ENCODE peak calls at places on chromosomes 11 and 22, in four cellular contexts. One of them, this sample, is unnamed.

GRCh38 chr22:38699143-38699542 is 1.6 kb downstream of the JOSD1 start:
- DNase-seq in H1: no peak
- DNase-seq in H9: no peak
- DNase-seq in mesendoderm: no peak
- DNase-seq in this sample: no peak

GRCh38 chr11:103924166-103925013 is 112.0 kb upstream of the DDI1 start:
- DNase-seq in H1: no peak
- DNase-seq in H9: no peak
- DNase-seq in mesendoderm: no peak
- DNase-seq in this sample: no peak

GRCh38 chr22:42752912-42753311 is 32.2 kb upstream of the A4GALT start:
- DNase-seq in H1: no peak
- DNase-seq in H9: no peak
- DNase-seq in mesendoderm: no peak
- DNase-seq in this sample: no peak

GRCh38 chr11:76769645-76770586 is 13.2 kb upstream of the TSKU start:
- DNase-seq in H1: no peak
- DNase-seq in H9: no peak
- DNase-seq in mesendoderm: peak; percentile 89
- DNase-seq in this sample: no peak

GRCh38 chr11:92969293-92969633 is 188 bp upstream of the MTNR1B start:
- DNase-seq in H1: peak; percentile 60
- DNase-seq in H9: no peak
- DNase-seq in mesendoderm: no peak
- DNase-seq in this sample: no peak

GRCh38 chr22:17083811-17084540 is 824 bp upstream of the IL17RA start:
- DNase-seq in H1: no peak
- DNase-seq in H9: no peak
- DNase-seq in mesendoderm: no peak
- DNase-seq in this sample: no peak

GRCh38 chr22:39388261-39389011 is 11.1 kb upstream of the TAB1 start:
- DNase-seq in H1: peak; percentile 94
- DNase-seq in H9: peak; percentile 98
- DNase-seq in mesendoderm: peak; percentile 97
- DNase-seq in this sample: peak; percentile 78

GRCh38 chr11:10485646-10486045 is 30.6 kb downstream of the AMPD3 start:
- DNase-seq in H1: no peak
- DNase-seq in H9: no peak
- DNase-seq in mesendoderm: no peak
- DNase-seq in this sample: no peak

GRCh38 chr11:57294225-57295131 is 30.3 kb downstream of the TNKS1BP1 start:
- DNase-seq in H1: no peak
- DNase-seq in H9: no peak
- DNase-seq in mesendoderm: no peak
- DNase-seq in this sample: no peak

GRCh38 chr11:62611705-62612365 is 740 bp downstream of the EML3 start:
- DNase-seq in H1: peak; percentile 56
- DNase-seq in H9: peak; percentile 60
- DNase-seq in mesendoderm: peak; percentile 59
- DNase-seq in this sample: peak; percentile 17

GRCh38 chr11:103601230-103601846 is 435.1 kb upstream of the DDI1 start:
- DNase-seq in H1: peak; percentile 59
- DNase-seq in H9: peak; percentile 48
- DNase-seq in mesendoderm: peak; percentile 85
- DNase-seq in this sample: peak; percentile 29

GRCh38 chr22:39097098-39098020 is at the start of gene APOBEC3H:
- DNase-seq in H1: no peak
- DNase-seq in H9: no peak
- DNase-seq in mesendoderm: no peak
- DNase-seq in this sample: no peak

GRCh38 chr22:29266564-29267461 is 968 bp downstream of the RHBDD3 start:
- DNase-seq in H1: no peak
- DNase-seq in H9: no peak
- DNase-seq in mesendoderm: peak; percentile 72
- DNase-seq in this sample: no peak

GRCh38 chr22:20422965-20423635 is 14.5 kb downstream of the SCARF2 start:
- DNase-seq in H1: no peak
- DNase-seq in H9: no peak
- DNase-seq in mesendoderm: no peak
- DNase-seq in this sample: no peak

GRCh38 chr11:64366751-64367150 is 7.8 kb downstream of the RPS6KA4 start:
- DNase-seq in H1: no peak
- DNase-seq in H9: no peak
- DNase-seq in mesendoderm: no peak
- DNase-seq in this sample: peak; percentile 88

GRCh38 chr11:1520987-1521349 is 34.4 kb upstream of the MOB2 start:
- DNase-seq in H1: no peak
- DNase-seq in H9: no peak
- DNase-seq in mesendoderm: no peak
- DNase-seq in this sample: no peak

GRCh38 chr11:57310630-57311086 is 14.1 kb downstream of the TNKS1BP1 start:
- DNase-seq in H1: no peak
- DNase-seq in H9: no peak
- DNase-seq in mesendoderm: no peak
- DNase-seq in this sample: no peak

GRCh38 chr11:130827697-130828377 is 88.4 kb downstream of the SNX19 start:
- DNase-seq in H1: peak; percentile 69
- DNase-seq in H9: peak; percentile 93
- DNase-seq in mesendoderm: peak; percentile 96
- DNase-seq in this sample: peak; percentile 33
- H4K8ac ChIP-seq in H1: no peak overlapping the region
- H4K8ac ChIP-seq in H9: no peak overlapping the region
- H4K8ac ChIP-seq in mesendoderm: no peak overlapping the region
- H4K8ac ChIP-seq in this sample: no peak overlapping the region

DNA sequence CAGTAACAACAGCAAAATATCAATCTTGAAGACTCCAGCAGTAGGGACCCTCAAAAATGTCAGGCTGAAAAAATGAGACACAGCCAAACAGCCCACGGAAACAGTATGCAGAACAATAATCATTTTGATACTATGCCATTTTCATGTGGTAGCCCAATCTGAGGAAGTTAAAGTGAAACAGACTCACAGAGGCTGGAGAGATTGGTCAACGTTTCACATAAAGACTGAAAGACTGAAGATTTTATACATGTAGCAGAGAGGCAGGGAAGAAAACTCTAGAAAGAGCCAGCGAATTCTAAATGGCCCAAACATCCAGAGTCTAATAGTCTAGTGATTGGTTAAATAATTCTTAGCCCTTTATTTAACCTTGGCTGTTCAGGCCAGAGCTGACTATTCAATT is 49.4 kb downstream of the MAML2 start:
- DNase-seq in H1: no peak
- DNase-seq in H9: no peak
- DNase-seq in mesendoderm: no peak
- DNase-seq in this sample: no peak
- H3K79me2 ChIP-seq in H1: no peaks in the 10 kb centered on the region
- H3K79me2 ChIP-seq in H9: no peaks in the 10 kb centered on the region
- H3K79me2 ChIP-seq in mesendoderm: no peaks in the 10 kb centered on the region
- H3K79me2 ChIP-seq in this sample: no peaks in the 10 kb centered on the region

GRCh38 chr11:35059040-35059439 is 79.9 kb upstream of the CD44 start:
- DNase-seq in H1: no peak
- DNase-seq in H9: no peak
- DNase-seq in mesendoderm: no peak
- DNase-seq in this sample: no peak

GRCh38 chr11:35056391-35057093 is 82.4 kb upstream of the CD44 start:
- DNase-seq in H1: no peak
- DNase-seq in H9: no peak
- DNase-seq in mesendoderm: no peak
- DNase-seq in this sample: no peak

GRCh38 chr11:35063453-35063852 is 75.5 kb upstream of the CD44 start:
- DNase-seq in H1: no peak
- DNase-seq in H9: no peak
- DNase-seq in mesendoderm: no peak
- DNase-seq in this sample: no peak

GRCh38 chr11:35061516-35062440 is 77.2 kb upstream of the CD44 start:
- DNase-seq in H1: no peak
- DNase-seq in H9: no peak
- DNase-seq in mesendoderm: no peak
- DNase-seq in this sample: no peak

DNA sequence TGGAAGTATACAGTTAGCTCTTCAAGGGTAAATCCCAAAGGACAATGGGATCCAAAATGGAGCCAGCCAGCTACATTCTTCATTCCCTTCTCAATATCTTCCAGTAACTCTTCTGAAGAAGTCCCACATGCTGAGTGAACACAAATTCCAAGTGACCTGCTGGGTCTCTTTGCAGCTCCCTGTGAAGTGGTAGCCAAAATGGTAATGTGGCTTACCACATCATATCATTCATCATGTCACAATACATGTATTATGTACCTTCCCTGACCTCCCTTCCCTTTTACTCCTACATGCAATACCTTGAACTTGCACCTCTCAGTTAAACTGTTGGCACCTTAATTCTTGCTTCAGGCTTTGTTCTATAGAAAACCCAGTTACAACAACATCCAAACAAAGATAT is 80.7 kb upstream of the CD44 start:
- DNase-seq in H1: no peak
- DNase-seq in H9: no peak
- DNase-seq in mesendoderm: peak; percentile 26
- DNase-seq in this sample: no peak
- H3K4me1 ChIP-seq in H1: no peaks in the 10 kb centered on the region
- H3K4me1 ChIP-seq in H9: no peaks in the 10 kb centered on the region
- H3K4me1 ChIP-seq in mesendoderm: no peaks in the 10 kb centered on the region
- H3K4me1 ChIP-seq in this sample: no peaks in the 10 kb centered on the region

GRCh38 chr11:121810291-121810690 is 305.7 kb downstream of the BLID start:
- DNase-seq in H1: no peak
- DNase-seq in H9: no peak
- DNase-seq in mesendoderm: no peak
- DNase-seq in this sample: no peak
- H4K8ac ChIP-seq in H1: no peak overlapping the region
- H4K8ac ChIP-seq in H9: no peak overlapping the region
- H4K8ac ChIP-seq in mesendoderm: no peak overlapping the region
- H4K8ac ChIP-seq in this sample: no peak overlapping the region

GRCh38 chr11:58561394-58562102 is 14.1 kb downstream of the LPXN start:
- DNase-seq in H1: no peak
- DNase-seq in H9: no peak
- DNase-seq in mesendoderm: no peak
- DNase-seq in this sample: no peak
- H3K79me2 ChIP-seq in H1: no peaks in the 10 kb centered on the region
- H3K79me2 ChIP-seq in H9: no peaks in the 10 kb centered on the region
- H3K79me2 ChIP-seq in mesendoderm: no peaks in the 10 kb centered on the region
- H3K79me2 ChIP-seq in this sample: no peaks in the 10 kb centered on the region

GRCh38 chr11:16959528-16960100 is 54.6 kb downstream of the PLEKHA7 start:
- DNase-seq in H1: no peak
- DNase-seq in H9: no peak
- DNase-seq in mesendoderm: peak; percentile 77
- DNase-seq in this sample: no peak
- H3K4me1 ChIP-seq in H1: peaks cover 9% of the 10 kb centered on the region
- H3K4me1 ChIP-seq in H9: peaks cover 4% of the 10 kb centered on the region
- H3K4me1 ChIP-seq in mesendoderm: peaks cover 25% of the 10 kb centered on the region
- H3K4me1 ChIP-seq in this sample: peaks cover 18% of the 10 kb centered on the region

DNA sequence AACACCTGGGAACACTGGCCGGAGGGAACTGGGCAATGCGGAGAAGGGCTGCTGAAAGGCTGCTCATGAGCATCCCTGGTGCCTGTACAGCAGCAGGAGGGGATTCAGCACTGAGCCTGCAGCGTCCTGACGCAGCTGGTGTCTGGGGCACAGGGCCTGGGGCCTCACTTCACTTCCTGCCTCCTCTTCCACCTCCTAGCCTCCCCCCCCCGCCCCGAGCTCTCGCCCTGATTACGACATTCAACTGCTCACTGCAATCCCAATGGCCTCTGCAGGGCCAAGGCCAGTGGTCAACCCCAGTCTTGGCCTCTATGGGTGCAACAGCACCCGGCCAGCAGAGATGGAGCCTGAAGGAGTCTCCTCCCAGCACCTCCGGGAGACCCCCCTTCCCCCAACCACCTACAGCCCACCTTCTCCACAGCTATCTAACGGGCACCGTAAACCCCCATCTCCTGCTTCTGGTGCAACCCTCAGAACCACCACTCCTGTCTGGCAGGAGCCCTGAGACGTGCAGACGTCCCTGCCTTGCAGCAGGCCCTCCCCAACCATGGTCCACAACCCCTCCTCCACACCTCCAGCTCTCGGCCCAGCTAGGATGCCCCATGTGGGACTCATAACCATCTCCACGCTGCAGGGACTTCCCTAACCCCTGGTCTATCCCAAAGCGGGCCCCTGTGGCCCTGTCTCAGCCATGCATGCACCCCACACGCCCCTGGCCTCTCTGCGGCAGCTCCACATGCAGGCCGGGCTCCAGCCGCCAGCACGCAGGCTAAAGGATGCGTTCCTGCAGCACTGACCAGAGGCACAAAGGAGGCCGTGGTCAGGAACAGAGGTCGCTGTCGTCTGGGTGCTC is 38.2 kb downstream of the BRD1 start:
- DNase-seq in H1: no peak
- DNase-seq in H9: no peak
- DNase-seq in mesendoderm: peak; percentile 12
- DNase-seq in this sample: no peak
- H4K8ac ChIP-seq in H1: no peak overlapping the region
- H4K8ac ChIP-seq in H9: no peak overlapping the region
- H4K8ac ChIP-seq in mesendoderm: no peak overlapping the region
- H4K8ac ChIP-seq in this sample: no peak overlapping the region

DNA sequence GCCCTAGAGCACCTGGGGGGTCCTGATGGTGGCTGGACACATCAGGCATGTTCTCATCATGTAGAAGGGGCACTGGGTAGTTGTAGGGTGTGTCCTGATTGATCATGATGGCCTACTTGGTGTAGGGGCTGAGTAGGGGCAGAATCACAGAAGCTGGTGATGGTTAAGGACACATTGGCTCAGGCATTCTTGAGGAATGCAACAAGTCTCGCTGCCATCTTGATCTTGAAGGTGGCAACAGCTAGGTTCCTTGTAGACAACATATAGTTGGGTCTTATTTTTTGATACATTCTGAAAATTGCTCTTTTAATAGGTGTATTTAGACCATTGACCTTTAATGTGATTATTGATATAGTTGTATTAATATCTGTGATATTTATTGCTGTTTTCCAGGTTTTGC is 28.1 kb downstream of the PPP6R3 start:
- DNase-seq in H1: no peak
- DNase-seq in H9: no peak
- DNase-seq in mesendoderm: no peak
- DNase-seq in this sample: no peak
- H3K79me2 ChIP-seq in H1: peaks cover 99% of the 10 kb centered on the region
- H3K79me2 ChIP-seq in H9: peaks cover 62% of the 10 kb centered on the region
- H3K79me2 ChIP-seq in mesendoderm: peaks cover 83% of the 10 kb centered on the region
- H3K79me2 ChIP-seq in this sample: peaks cover 22% of the 10 kb centered on the region

DNA sequence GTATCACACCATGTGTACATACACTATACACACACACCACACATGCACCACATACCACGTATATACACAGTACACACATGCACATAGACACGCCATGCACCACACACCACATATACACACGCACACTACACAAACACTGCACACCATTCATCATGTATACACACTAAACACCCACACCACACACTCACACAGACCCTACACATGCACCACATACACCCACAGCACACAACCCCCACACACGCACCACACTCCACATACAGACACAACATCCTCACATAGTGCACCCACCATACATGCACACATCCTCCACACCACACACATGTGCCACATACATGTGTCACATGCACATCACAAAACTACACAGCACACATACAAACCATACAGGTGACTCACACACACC is 397.1 kb downstream of the TBC1D22A start:
- DNase-seq in H1: no peak
- DNase-seq in H9: no peak
- DNase-seq in mesendoderm: no peak
- DNase-seq in this sample: no peak
- H3K4me1 ChIP-seq in H1: no peaks in the 10 kb centered on the region
- H3K4me1 ChIP-seq in H9: no peaks in the 10 kb centered on the region
- H3K4me1 ChIP-seq in mesendoderm: no peaks in the 10 kb centered on the region
- H3K4me1 ChIP-seq in this sample: no peaks in the 10 kb centered on the region